ENCODE peak calls at places on chromosomes 1 and 21, in four cellular contexts. One of them, this sample, is unnamed.

GRCh38 chr21:25887646-25888321 is 153.0 kb downstream of the GABPA start:
- DNase-seq in SK-N-DZ: no peak
- DNase-seq in kidney tubule cell: peak
- DNase-seq in SHP77: no peak
- DNase-seq in this sample: no peak

GRCh38 chr1:171699526-171699925 is 42.3 kb downstream of the VAMP4 start:
- DNase-seq in SHP77: no peak
- DNase-seq in kidney tubule cell: peak
- DNase-seq in SK-N-DZ: no peak
- DNase-seq in this sample: no peak

GRCh38 chr1:50529510-50529909 is 106.3 kb upstream of the DMRTA2 start:
- DNase-seq in SHP77: no peak
- DNase-seq in SK-N-DZ: no peak
- DNase-seq in kidney tubule cell: no peak
- DNase-seq in this sample: no peak

GRCh38 chr1:89724369-89725015 is 91.6 kb downstream of the LRRC8C start:
- DNase-seq in kidney tubule cell: peak
- DNase-seq in SHP77: no peak
- DNase-seq in SK-N-DZ: no peak
- DNase-seq in this sample: peak

GRCh38 chr1:15453773-15454172 is 2.8 kb upstream of the CELA2A start:
- DNase-seq in SHP77: no peak
- DNase-seq in kidney tubule cell: no peak
- DNase-seq in SK-N-DZ: no peak
- DNase-seq in this sample: no peak

GRCh38 chr1:200343874-200344273 is 66.0 kb downstream of the ZNF281 start:
- DNase-seq in SK-N-DZ: no peak
- DNase-seq in SHP77: no peak
- DNase-seq in kidney tubule cell: no peak
- DNase-seq in this sample: no peak

GRCh38 chr1:91608876-91609275 is 108.2 kb downstream of the CDC7 start:
- DNase-seq in kidney tubule cell: peak
- DNase-seq in SK-N-DZ: no peak
- DNase-seq in SHP77: no peak
- DNase-seq in this sample: peak

GRCh38 chr21:36792505-36792967 is 93.6 kb downstream of the SIM2 start:
- DNase-seq in SK-N-DZ: no peak
- DNase-seq in SHP77: no peak
- DNase-seq in kidney tubule cell: peak
- DNase-seq in this sample: peak

GRCh38 chr1:165408518-165408917 is 36.4 kb downstream of the RXRG start:
- DNase-seq in kidney tubule cell: peak
- DNase-seq in SK-N-DZ: peak
- DNase-seq in SHP77: peak
- DNase-seq in this sample: peak

GRCh38 chr1:152699746-152700145 is 1.6 kb downstream of the LCE2A start:
- DNase-seq in SHP77: no peak
- DNase-seq in kidney tubule cell: no peak
- DNase-seq in SK-N-DZ: no peak
- DNase-seq in this sample: no peak

GRCh38 chr1:65221638-65222421 is 73.8 kb downstream of the AK4 start:
- DNase-seq in kidney tubule cell: no peak
- DNase-seq in SHP77: no peak
- DNase-seq in SK-N-DZ: peak
- DNase-seq in this sample: no peak

GRCh38 chr1:19110266-19110927 is 99.7 kb downstream of the UBR4 start:
- DNase-seq in SK-N-DZ: no peak
- DNase-seq in SHP77: no peak
- DNase-seq in kidney tubule cell: peak
- DNase-seq in this sample: no peak

GRCh38 chr1:50929376-50929958 is 30.6 kb downstream of the FAF1 start:
- DNase-seq in SHP77: peak
- DNase-seq in kidney tubule cell: peak
- DNase-seq in SK-N-DZ: peak
- DNase-seq in this sample: peak

GRCh38 chr1:225447649-225448048 is 19.8 kb upstream of the LBR start:
- DNase-seq in SHP77: no peak
- DNase-seq in SK-N-DZ: no peak
- DNase-seq in kidney tubule cell: no peak
- DNase-seq in this sample: no peak

GRCh38 chr1:47409311-47410085 is 6.6 kb upstream of the FOXE3 start:
- DNase-seq in SK-N-DZ: no peak
- DNase-seq in kidney tubule cell: peak
- DNase-seq in SHP77: no peak
- DNase-seq in this sample: peak

GRCh38 chr1:159804924-159805323 is 2.8 kb downstream of the FCRL6 start:
- DNase-seq in SK-N-DZ: no peak
- DNase-seq in SHP77: no peak
- DNase-seq in kidney tubule cell: peak
- DNase-seq in this sample: peak

GRCh38 chr21:28160378-28160777 is 832.3 kb downstream of the LTN1 start:
- DNase-seq in SHP77: no peak
- DNase-seq in SK-N-DZ: no peak
- DNase-seq in kidney tubule cell: peak
- DNase-seq in this sample: no peak

GRCh38 chr1:35576061-35576765 is 3.1 kb downstream of the TFAP2E start:
- DNase-seq in kidney tubule cell: no peak
- DNase-seq in SHP77: no peak
- DNase-seq in SK-N-DZ: no peak
- DNase-seq in this sample: no peak

GRCh38 chr1:19511117-19511516 is 25.8 kb upstream of the CAPZB start:
- DNase-seq in SHP77: no peak
- DNase-seq in SK-N-DZ: no peak
- DNase-seq in kidney tubule cell: no peak
- DNase-seq in this sample: no peak

GRCh38 chr1:96362623-96363022 is 359.0 kb upstream of the PTBP2 start:
- DNase-seq in kidney tubule cell: peak
- DNase-seq in SK-N-DZ: no peak
- DNase-seq in SHP77: no peak
- DNase-seq in this sample: peak

GRCh38 chr1:110673805-110674336 is 869 bp downstream of the KCNA3 start:
- DNase-seq in SK-N-DZ: no peak
- DNase-seq in kidney tubule cell: no peak
- DNase-seq in SHP77: no peak
- DNase-seq in this sample: no peak

GRCh38 chr1:58815069-58815679 is 31.3 kb upstream of the JUN start:
- DNase-seq in SK-N-DZ: no peak
- DNase-seq in SHP77: peak
- DNase-seq in kidney tubule cell: peak
- DNase-seq in this sample: peak

GRCh38 chr21:37098756-37099155 is 25.7 kb downstream of the TTC3 start:
- DNase-seq in SK-N-DZ: no peak
- DNase-seq in SHP77: no peak
- DNase-seq in kidney tubule cell: no peak
- DNase-seq in this sample: no peak

GRCh38 chr1:31798086-31798432 is 17.8 kb downstream of the SPOCD1 start:
- DNase-seq in kidney tubule cell: no peak
- DNase-seq in SK-N-DZ: no peak
- DNase-seq in SHP77: no peak
- DNase-seq in this sample: no peak

This sample was measured in bronchial epithelial cell.